ENCODE peak calls at places on chromosomes 11 and 22, in six cellular contexts. U is hepatocyte, G is ovary, D is PC-9, F is neural progenitor cell, I is brain microvascular endothelial cell. V is an unnamed sample.

GRCh38 chr11:444397-445144 is 2.8 kb upstream of the ANO9 start:
- DNase-seq in D (no peak), F (no peak), I (no peak), G (peak; percentile 16), U (peak; percentile 74), V (peak; percentile 57)

GRCh38 chr11:111975076-111975806 is 38.1 kb downstream of the DIXDC1 start:
- DNase-seq in G (no peak), U (no peak), I (no peak), F (no peak), D (no peak), V (peak; percentile 60)

GRCh38 chr11:128718064-128718463 is 24.2 kb downstream of the FLI1 start:
- DNase-seq in U (no peak), D (no peak), F (no peak), G (no peak), I (no peak), V (no peak)

GRCh38 chr11:130979386-130979972 is 63.2 kb upstream of the SNX19 start:
- DNase-seq in I (peak; percentile 18), G (no peak), D (no peak), U (peak; percentile 39), F (peak; percentile 69), V (no peak)

GRCh38 chr11:61357233-61357893 is 4.3 kb downstream of the CYB561A3 start:
- DNase-seq in F (no peak), I (no peak), G (no peak), D (no peak), U (no peak), V (no peak)

GRCh38 chr11:73233211-73233610 is 15.1 kb downstream of the P2RY2 start:
- DNase-seq in G (peak; percentile 4), D (no peak), I (no peak), U (no peak), F (no peak), V (no peak)

GRCh38 chr11:134181707-134182106 is 42.1 kb downstream of the NCAPD3 start:
- DNase-seq in F (no peak), I (no peak), D (no peak), G (no peak), U (no peak), V (no peak)

GRCh38 chr22:25548866-25549464 is 15.5 kb upstream of the GRK3 start:
- DNase-seq in G (no peak), I (no peak), U (no peak), F (no peak), D (no peak), V (no peak)

GRCh38 chr11:112392860-112393259 is 132.2 kb upstream of the PLET1 start:
- DNase-seq in U (no peak), F (no peak), I (no peak), D (no peak), G (no peak), V (no peak)

GRCh38 chr11:57868491-57868890 is 106.9 kb downstream of the CTNND1 start:
- DNase-seq in G (no peak), U (no peak), F (no peak), D (no peak), I (no peak), V (no peak)

DNA sequence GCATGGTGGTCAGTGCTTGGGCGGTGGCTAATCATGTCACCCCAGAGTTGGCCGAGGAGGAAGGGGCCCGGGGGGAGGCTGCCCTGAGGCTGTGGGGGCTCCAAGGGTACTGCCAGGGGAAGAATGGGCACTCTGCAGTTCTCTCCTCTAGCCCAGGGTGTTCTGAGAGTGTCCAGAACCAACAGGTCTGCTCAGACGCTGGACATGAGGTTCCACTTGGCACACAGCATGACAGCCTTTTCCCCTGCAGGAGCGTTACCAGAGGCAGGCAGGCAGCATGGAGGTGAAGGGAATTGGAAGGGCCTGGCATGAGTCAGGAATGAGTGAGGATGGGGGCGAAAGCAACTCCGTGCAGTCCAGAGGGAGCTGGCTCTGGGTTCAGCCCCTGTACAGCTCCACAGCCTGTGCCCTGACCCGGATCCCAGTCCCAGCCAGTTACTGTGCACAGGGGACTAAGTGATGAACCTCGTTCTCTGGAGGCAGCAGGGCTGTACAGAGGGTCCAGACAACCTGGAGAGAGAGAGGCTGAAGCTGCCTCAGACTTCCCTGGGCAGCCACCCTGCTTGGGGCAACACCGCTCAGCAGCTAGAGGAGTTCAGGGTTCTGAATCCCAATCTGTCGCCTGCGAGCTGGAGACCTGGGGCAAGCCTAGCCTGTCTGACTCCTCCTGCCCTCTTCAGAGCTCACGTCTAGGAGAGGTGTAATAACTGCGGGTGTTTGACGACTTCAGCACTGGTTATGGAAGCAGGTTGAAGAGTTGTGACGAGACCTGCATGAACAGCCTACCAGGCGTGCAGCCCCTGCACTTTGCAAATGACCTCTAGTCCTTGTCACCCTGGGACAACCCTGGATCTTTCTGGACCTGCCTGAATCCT is 14.7 kb upstream of the TUB start:
- DNase-seq in U (no peak), G (no peak), I (no peak), D (no peak), F (no peak), V (no peak)
- H3K4me3 ChIP-seq in U (no peak overlapping the region), G (no peak overlapping the region), I (no peak overlapping the region), D (no peak overlapping the region), F (no peak overlapping the region), V (no peak overlapping the region)

GRCh38 chr22:23159287-23159622 is 14.0 kb downstream of the RAB36 start:
- DNase-seq in U (no peak), G (no peak), I (no peak), F (no peak), D (no peak), V (peak; percentile 23)
- H3K27ac ChIP-seq in U (no peak overlapping the region), G (no peak overlapping the region), I (no peak overlapping the region), F (no peak overlapping the region), D (no peak overlapping the region), V (no peak overlapping the region)

GRCh38 chr22:46251266-46251665 is 1.2 kb upstream of the CDPF1 start:
- DNase-seq in G (no peak), F (no peak), D (no peak), I (no peak), U (no peak), V (no peak)
- H3K4me3 ChIP-seq in G (peak overlapping the region; percentile 69), F (peak overlapping the region; percentile 76), D (peak overlapping the region; percentile 87), I (peak overlapping the region; percentile 82), U (no peak overlapping the region), V (peak overlapping the region; percentile 60)

GRCh38 chr22:42791721-42792452 is 65.2 kb downstream of the ARFGAP3 start:
- DNase-seq in F (no peak), D (no peak), G (no peak), U (no peak), I (no peak), V (peak; percentile 74)

GRCh38 chr22:42792909-42793847 is 63.9 kb downstream of the ARFGAP3 start:
- DNase-seq in F (no peak), G (no peak), D (no peak), U (no peak), I (no peak), V (peak; percentile 76)

GRCh38 chr22:42793848-42794405 is 63.1 kb downstream of the ARFGAP3 start:
- DNase-seq in D (no peak), I (no peak), G (no peak), U (no peak), F (no peak), V (no peak)

GRCh38 chr22:42794551-42795510 is 62.2 kb downstream of the ARFGAP3 start:
- DNase-seq in U (no peak), G (no peak), F (peak; percentile 45), I (no peak), D (no peak), V (peak; percentile 64)

GRCh38 chr22:42792453-42792908 is 64.6 kb downstream of the ARFGAP3 start:
- DNase-seq in D (no peak), F (no peak), I (no peak), U (no peak), G (no peak), V (no peak)
- H3K27ac ChIP-seq in D (no peak overlapping the region), F (no peak overlapping the region), I (no peak overlapping the region), U (no peak overlapping the region), G (no peak overlapping the region), V (peak overlapping the region; percentile 20)

GRCh38 chr11:78097666-78098385 is 18.2 kb upstream of the NDUFC2 start:
- DNase-seq in F (no peak), G (no peak), I (no peak), U (no peak), D (no peak), V (no peak)

GRCh38 chr11:78099671-78100070 is 20.0 kb upstream of the NDUFC2 start:
- DNase-seq in G (no peak), D (no peak), F (no peak), I (no peak), U (no peak), V (no peak)

GRCh38 chr11:78100276-78101040 is 20.8 kb upstream of the NDUFC2 start:
- DNase-seq in D (no peak), U (no peak), G (no peak), I (no peak), F (no peak), V (no peak)

GRCh38 chr11:78101073-78101472 is 21.4 kb upstream of the NDUFC2 start:
- DNase-seq in G (no peak), I (no peak), U (no peak), F (no peak), D (no peak), V (no peak)
- H3K4me3 ChIP-seq in G (no peak overlapping the region), I (no peak overlapping the region), U (no peak overlapping the region), F (no peak overlapping the region), D (no peak overlapping the region), V (no peak overlapping the region)

DNA sequence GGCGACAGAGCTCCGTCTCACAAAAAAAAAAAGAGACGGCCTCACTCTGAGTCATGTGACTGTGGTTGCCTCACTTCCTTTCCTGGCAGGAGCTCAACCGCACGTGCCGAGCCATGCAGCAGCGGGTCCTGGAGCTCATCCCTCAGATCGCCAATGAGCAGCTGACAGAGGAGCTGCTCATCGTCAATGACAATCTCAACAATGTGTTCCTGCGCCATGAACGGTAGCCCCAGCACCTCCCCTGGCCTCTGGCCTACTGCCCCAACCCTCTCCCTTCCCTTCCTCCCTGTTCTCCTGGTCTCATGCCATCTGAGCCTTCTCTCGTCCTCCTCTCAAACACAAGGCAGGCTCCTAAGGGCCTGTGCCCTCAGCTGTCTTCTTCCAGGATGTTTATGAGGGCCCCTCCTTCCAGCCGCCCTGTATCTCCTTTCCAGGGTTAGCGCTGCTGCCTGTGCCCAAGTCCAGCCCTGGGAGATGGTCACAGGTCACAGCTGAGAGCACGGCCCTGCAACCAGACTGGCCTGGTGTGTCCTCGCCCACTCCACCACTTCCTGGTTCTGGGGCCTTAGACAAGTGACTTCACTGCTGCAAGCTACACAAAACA is 30.7 kb downstream of the TOM1 start:
- DNase-seq in I (peak; percentile 65), G (peak; percentile 84), D (no peak), U (peak; percentile 73), F (no peak), V (peak; percentile 93)
- H3K27ac ChIP-seq in I (no peak overlapping the region), G (no peak overlapping the region), D (no peak overlapping the region), U (peak overlapping the region; percentile 77), F (no peak overlapping the region), V (peak overlapping the region; percentile 61)

GRCh38 chr11:65454311-65454695 is 31.7 kb downstream of the NEAT1 start:
- DNase-seq in F (no peak), G (no peak), D (no peak), U (no peak), I (peak; percentile 37), V (peak; percentile 68)
- H3K4me3 ChIP-seq in F (peak overlapping the region; percentile 45), G (peak overlapping the region; percentile 51), D (peak overlapping the region; percentile 58), U (no peak overlapping the region), I (peak overlapping the region; percentile 62), V (peak overlapping the region; percentile 47)

DNA sequence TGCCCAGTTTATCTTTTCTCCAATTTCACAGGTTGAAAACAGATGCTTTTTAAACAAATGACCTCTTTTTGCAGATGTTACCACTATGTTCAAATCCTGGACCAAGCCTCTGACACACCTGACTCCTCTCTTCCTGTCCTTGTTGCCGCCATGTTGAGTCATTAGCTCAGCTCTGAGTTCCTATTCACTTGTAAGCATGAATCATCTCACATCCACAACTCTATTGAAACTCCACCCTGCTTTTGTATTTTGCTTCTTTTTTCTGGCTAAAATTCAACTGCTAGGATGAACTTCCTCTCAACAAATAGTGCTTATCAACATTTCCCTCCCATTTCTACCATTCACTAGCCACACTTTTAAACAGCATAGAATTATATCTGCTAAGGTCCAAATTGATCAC is 4.1 kb downstream of the JOSD1 start:
- DNase-seq in G (no peak), U (peak; percentile 65), F (no peak), D (peak; percentile 53), I (peak; percentile 80), V (no peak)
- H3K27ac ChIP-seq in G (no peak overlapping the region), U (peak overlapping the region; percentile 100), F (no peak overlapping the region), D (peak overlapping the region; percentile 88), I (peak overlapping the region; percentile 77), V (peak overlapping the region; percentile 72)

V was measured in right cardiac atrium.